ENCODE peak calls at places on chromosomes 13 and 19, in six cellular contexts. D is right lobe of liver, A is adrenal gland, Z is transverse colon, U is uterus, W is AG04449. Q is an unnamed sample.
A peak's percentile ranks its signal among the peaks of the same experiment; 100 is the strongest.

GRCh38 chr13:111456452-111457230 is 136.2 kb downstream of the TEX29 start:
- DNase-seq in D (no peak), W (no peak), Z (no peak), U (no peak), A (no peak), Q (no peak)

GRCh38 chr19:49224856-49225255 is 67.3 kb downstream of the TRPM4 start:
- DNase-seq in W (no peak), A (peak; percentile 36), Z (peak; percentile 77), U (no peak), D (peak; percentile 62), Q (no peak)

GRCh38 chr13:91724591-91724990 is 326.2 kb downstream of the GPC5 start:
- DNase-seq in D (no peak), U (no peak), A (peak; percentile 28), Z (no peak), W (no peak), Q (no peak)

GRCh38 chr13:108769213-108770070 is 140.0 kb downstream of the MYO16 start:
- DNase-seq in D (no peak), U (no peak), A (no peak), Z (no peak), W (no peak), Q (no peak)

GRCh38 chr13:25771208-25771607 is 280.6 kb downstream of the SHISA2 start:
- DNase-seq in U (no peak), Z (no peak), W (no peak), A (no peak), D (no peak), Q (no peak)

GRCh38 chr13:112066624-112067004 is 335 bp upstream of the SOX1 start:
- DNase-seq in D (peak; percentile 54), W (no peak), Z (peak; percentile 45), U (no peak), A (no peak), Q (no peak)

GRCh38 chr13:80577951-80578670 is 237.2 kb upstream of the SPRY2 start:
- DNase-seq in Z (no peak), D (no peak), U (peak; percentile 24), A (no peak), W (no peak), Q (no peak)

GRCh38 chr13:98478134-98479129 is 98.5 kb downstream of the STK24 start:
- DNase-seq in Z (no peak), D (no peak), U (no peak), A (no peak), W (no peak), Q (no peak)

GRCh38 chr13:59409651-59410200 is 754.0 kb downstream of the DIAPH3 start:
- DNase-seq in D (no peak), A (no peak), U (no peak), Z (no peak), W (no peak), Q (no peak)

DNA sequence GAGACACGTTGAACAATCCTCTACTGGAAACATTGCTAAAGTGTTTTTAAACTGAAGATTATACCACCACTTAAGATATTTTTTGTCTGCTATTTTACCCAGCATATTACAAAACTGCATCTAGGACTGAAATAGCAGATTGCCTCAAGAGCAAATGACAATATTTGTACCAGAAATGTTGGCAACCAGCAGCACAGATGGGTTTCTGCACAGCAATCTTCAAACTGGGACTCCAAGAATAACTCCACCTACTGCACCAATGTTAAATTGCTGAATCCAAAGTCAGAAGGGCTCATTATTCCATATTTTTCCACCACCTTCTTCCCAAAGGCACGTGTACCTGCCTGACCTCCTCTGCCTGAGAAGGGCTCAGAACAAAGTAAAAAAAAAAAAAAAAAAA is 79.6 kb downstream of the FOXO1 start:
- DNase-seq in Z (no peak), A (no peak), U (no peak), W (no peak), D (no peak), Q (no peak)
- H3K4me3 ChIP-seq in Z (no peak overlapping the region), A (no peak overlapping the region), U (no peak overlapping the region), W (no peak overlapping the region), D (no peak overlapping the region), Q (no peak overlapping the region)

GRCh38 chr19:35557539-35558399 is 5.7 kb downstream of the ATP4A start:
- DNase-seq in Z (peak; percentile 50), W (no peak), D (peak; percentile 44), A (peak; percentile 94), U (no peak), Q (no peak)
- TF ChIP-seq CTCF in Z (no peak), W (no peak), D (no peak), A (no peak), U (no peak), Q (no peak)

GRCh38 chr19:8357007-8357521 is 6.9 kb upstream of the ANGPTL4 start:
- DNase-seq in W (no peak), A (no peak), Z (no peak), D (no peak), U (no peak), Q (no peak)

GRCh38 chr19:8355631-8356402 is 8.1 kb upstream of the ANGPTL4 start:
- DNase-seq in Z (no peak), W (peak; percentile 75), A (no peak), U (peak; percentile 55), D (peak; percentile 57), Q (peak; percentile 91)

DNA sequence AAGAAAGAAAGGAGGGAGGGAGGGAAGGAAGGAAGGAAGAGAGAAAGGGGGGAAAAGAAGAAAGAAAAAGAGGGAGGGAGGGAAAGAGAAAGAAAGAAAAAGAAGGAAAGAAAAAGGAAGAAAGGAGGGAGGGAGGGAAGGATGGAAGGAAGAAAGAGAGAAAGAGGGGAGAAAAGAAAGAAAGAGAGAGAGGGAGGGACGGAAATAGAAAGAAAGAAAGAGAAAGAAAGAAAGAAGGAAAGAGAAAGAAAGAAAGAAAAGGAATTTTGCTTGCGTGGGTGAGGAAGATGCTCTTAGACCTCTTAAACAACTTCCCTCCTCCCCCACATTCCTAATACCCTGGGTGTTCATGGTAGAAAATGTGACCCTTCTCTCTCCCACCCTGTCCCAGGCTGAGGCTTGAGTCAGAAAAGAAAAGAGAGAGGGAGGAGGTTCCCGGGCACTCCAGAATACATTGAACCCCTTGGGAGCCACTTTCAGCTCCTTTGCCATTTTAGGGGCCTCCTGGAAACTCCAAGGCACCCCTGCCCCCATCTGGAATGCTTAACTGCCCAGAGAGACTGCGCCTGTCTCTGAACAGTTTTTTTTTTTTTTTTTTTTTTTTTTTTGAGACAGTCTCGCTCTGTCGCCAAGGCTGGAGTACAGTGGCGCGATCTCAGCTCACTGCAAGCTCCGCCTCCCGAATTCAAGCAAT is 9.2 kb upstream of the KANK3 start:
- DNase-seq in A (no peak), U (no peak), Z (no peak), W (no peak), D (no peak), Q (no peak)
- H3K4me3 ChIP-seq in A (no peak overlapping the region), U (no peak overlapping the region), Z (no peak overlapping the region), W (peak overlapping the region; percentile 20), D (no peak overlapping the region), Q (no peak overlapping the region)

GRCh38 chr13:49443327-49443688 is 556 bp downstream of the CAB39L start:
- DNase-seq in A (no peak), D (no peak), U (no peak), W (no peak), Z (no peak), Q (no peak)

GRCh38 chr13:49444517-49445395 is 682 bp downstream of the SETDB2 start:
- DNase-seq in A (peak; percentile 29), W (no peak), D (no peak), U (peak; percentile 39), Z (peak; percentile 35), Q (no peak)

GRCh38 chr13:49446473-49446872 is 2.4 kb downstream of the SETDB2 start:
- DNase-seq in D (no peak), W (no peak), U (no peak), Z (no peak), A (no peak), Q (no peak)

GRCh38 chr13:49441846-49442245 is 2.0 kb downstream of the CAB39L start:
- DNase-seq in W (no peak), A (no peak), D (no peak), Z (no peak), U (no peak), Q (no peak)

DNA sequence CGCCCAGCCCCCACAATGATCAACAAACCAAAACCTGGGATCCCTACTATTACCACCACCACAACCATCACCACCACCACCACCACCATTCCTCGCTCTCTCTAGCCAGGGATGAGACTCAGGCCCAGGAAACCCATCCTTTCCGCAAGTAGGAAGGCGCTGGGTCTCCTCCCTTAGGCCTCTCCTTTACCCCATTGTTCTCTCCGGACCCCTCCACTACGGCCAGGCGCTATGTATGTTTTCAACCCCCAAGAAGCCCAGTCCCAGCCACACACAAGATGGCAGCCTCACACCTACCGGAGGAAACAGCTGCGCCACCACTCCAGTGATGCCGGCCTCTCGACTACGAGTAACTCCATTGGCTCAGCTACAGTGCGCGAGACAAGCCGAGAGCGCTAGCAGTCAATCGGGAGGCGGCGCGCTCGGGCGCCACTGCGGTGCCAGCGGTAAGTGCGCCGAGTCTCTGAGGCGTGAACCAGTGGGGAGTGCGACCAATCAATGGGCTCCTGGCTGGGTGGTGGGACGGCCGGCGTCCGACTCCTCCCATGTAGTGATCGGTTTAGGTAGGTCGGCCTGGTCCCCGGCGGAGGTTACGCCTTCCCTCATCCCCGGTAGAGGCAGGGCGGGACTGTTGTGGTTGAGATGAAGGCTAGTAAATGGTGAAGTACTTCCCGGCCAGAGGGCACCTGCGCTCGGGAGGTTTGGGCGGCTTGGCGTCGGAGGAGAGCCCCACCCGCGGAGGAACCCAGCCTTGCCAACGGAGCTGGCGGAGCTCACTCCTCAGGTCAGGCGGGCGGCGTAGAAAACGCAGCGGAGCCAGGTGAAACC is at the start of the genes CAB39L and SETDB2:
- DNase-seq in W (peak; percentile 91), A (peak; percentile 99), U (peak; percentile 99), D (peak; percentile 99), Z (peak; percentile 99), Q (peak; percentile 94)
- TF ChIP-seq CTCF in W (peak; percentile 49), A (peak; percentile 40), U (peak; percentile 75), D (peak; percentile 55), Z (peak; percentile 16), Q (peak; percentile 41)

DNA sequence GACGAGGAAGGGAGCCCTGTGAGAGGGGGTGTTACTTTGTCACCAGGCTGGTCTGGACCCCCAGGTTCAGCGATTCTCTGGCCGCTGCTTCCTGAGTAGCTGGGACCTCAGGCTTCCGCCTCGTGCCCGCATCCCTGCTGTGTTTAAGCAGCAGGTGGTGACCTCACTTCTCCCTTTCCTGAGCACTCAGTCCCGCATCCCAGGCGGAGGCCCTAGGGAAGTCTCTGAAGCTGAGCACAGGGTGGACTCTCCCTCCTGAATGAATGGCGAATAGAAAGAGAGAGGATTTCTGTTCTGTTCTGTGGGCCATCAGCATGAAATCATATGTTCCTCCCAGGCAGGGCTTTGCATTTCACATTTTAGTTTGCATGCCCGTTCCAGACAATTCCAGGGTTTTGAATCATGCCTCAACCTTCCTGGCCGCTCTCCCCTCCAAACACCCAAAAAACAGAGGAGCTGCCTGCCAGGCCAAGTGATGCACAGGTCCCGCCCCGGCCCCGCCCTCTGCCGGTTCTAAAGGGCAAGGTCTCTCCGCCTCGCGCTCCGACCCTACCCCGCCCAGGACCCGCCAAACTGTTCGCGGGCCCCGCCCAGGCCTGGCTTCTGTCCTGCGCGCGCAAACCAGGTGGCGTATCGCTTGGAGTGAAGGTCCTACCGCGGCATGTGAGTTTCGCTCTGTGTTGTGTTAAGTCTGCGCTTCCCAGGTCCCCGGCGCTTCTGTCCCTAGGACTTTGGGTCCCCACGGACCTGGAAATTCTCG is 35.1 kb upstream of the ZNF808 start:
- DNase-seq in W (no peak), Z (no peak), A (no peak), D (no peak), U (no peak), Q (no peak)
- H3K4me3 ChIP-seq in W (no peak overlapping the region), Z (no peak overlapping the region), A (no peak overlapping the region), D (no peak overlapping the region), U (no peak overlapping the region), Q (no peak overlapping the region)

DNA sequence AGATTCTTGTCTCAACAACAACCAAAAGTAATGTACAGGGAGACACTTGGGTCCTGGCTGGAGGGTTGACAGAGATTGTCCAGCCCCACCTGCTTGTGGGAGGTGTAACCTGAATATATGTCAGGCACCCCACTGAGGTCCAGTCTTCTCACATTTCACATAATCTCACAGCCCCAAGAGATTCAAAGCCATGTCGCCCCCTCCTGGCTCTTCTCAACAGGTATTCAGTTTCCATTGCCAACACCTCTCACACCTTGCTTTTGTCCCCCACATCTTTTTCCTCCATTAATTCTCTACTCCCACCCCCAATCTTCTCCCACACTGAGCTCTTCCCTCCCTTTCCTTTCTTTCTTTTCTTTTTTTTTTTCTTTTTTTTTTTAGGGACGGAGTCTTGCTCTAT is 11.2 kb downstream of the UNC13A start:
- DNase-seq in D (no peak), Z (no peak), A (no peak), W (no peak), U (no peak), Q (no peak)
- TF ChIP-seq CTCF in D (no peak), Z (no peak), A (no peak), W (no peak), U (no peak), Q (peak; percentile 8)

Q was measured in AG09309.